ENCODE peak calls at places on chromosome 22, in five cellular contexts. O, F, Y, A and M are unnamed samples.
A peak's percentile ranks its signal among the peaks of the same experiment; 100 is the strongest.

GRCh38 chr22:25062378-25063095 is 110.0 kb downstream of the KIAA1671 start:
- DNase-seq in A (peak; percentile 85), F (no peak), O (no peak), Y (no peak), M (no peak)

GRCh38 chr22:19876941-19877625 is 22.4 kb upstream of the GNB1L start:
- DNase-seq in A (peak; percentile 4), O (no peak), F (peak; percentile 9), Y (no peak), M (no peak)

GRCh38 chr22:26474687-26475086 is 8.9 kb downstream of the HPS4 start:
- DNase-seq in F (no peak), Y (no peak), O (no peak), A (no peak), M (no peak)

GRCh38 chr22:18024276-18024939 is at the start of gene MICAL3:
- DNase-seq in Y (peak; percentile 82), O (peak; percentile 65), A (peak; percentile 58), F (peak; percentile 66), M (peak; percentile 40)

GRCh38 chr22:25942989-25943411 is 201.0 kb downstream of the MYO18B start:
- DNase-seq in Y (no peak), F (peak; percentile 45), A (no peak), O (no peak), M (no peak)

GRCh38 chr22:43007519-43008102 is 7.3 kb downstream of the PACSIN2 start:
- DNase-seq in A (no peak), Y (no peak), F (peak; percentile 93), O (no peak), M (peak; percentile 55)

GRCh38 chr22:41526226-41526531 is 18.1 kb downstream of the POLR3H start:
- DNase-seq in O (no peak), Y (no peak), A (no peak), F (no peak), M (no peak)

GRCh38 chr22:17751596-17751995 is 22.7 kb downstream of the BID start:
- DNase-seq in Y (no peak), F (no peak), O (no peak), A (no peak), M (no peak)

GRCh38 chr22:19750666-19751490 is 9.7 kb upstream of the TBX1 start:
- DNase-seq in O (peak; percentile 13), Y (no peak), F (no peak), A (no peak), M (peak; percentile 36)

GRCh38 chr22:16915711-16916110 is 90.5 kb upstream of the XKR3 start:
- DNase-seq in A (no peak), F (no peak), Y (no peak), O (no peak), M (no peak)

GRCh38 chr22:19062139-19062789 is 59.9 kb downstream of the DGCR2 start:
- DNase-seq in A (no peak), O (peak; percentile 10), F (peak; percentile 77), Y (no peak), M (no peak)

GRCh38 chr22:26778372-26778771 is 121.0 kb downstream of the MIAT start:
- DNase-seq in O (no peak), F (no peak), A (no peak), Y (no peak), M (no peak)

GRCh38 chr22:46770726-46771125 is 8.3 kb downstream of the TBC1D22A start:
- DNase-seq in O (no peak), F (no peak), A (no peak), Y (no peak), M (no peak)

GRCh38 chr22:27199354-27199753 is 542.0 kb downstream of the MIAT start:
- DNase-seq in O (no peak), A (no peak), Y (no peak), F (no peak), M (no peak)

GRCh38 chr22:39349967-39350802 is at the start of gene SYNGR1:
- DNase-seq in F (peak; percentile 45), O (no peak), A (peak; percentile 18), Y (peak; percentile 77), M (no peak)

GRCh38 chr22:36332623-36333331 is 55.0 kb downstream of the MYH9 start:
- DNase-seq in Y (no peak), A (peak; percentile 67), F (peak; percentile 73), O (no peak), M (peak; percentile 91)

GRCh38 chr22:36334838-36335603 is 52.7 kb downstream of the MYH9 start:
- DNase-seq in F (peak; percentile 78), O (peak; percentile 64), A (peak; percentile 55), Y (peak; percentile 78), M (peak; percentile 81)

GRCh38 chr22:36335621-36336020 is 52.1 kb downstream of the MYH9 start:
- DNase-seq in O (no peak), A (no peak), F (no peak), Y (no peak), M (no peak)

GRCh38 chr22:36333632-36334031 is 54.1 kb downstream of the MYH9 start:
- DNase-seq in F (peak; percentile 71), Y (no peak), O (no peak), A (no peak), M (no peak)

DNA sequence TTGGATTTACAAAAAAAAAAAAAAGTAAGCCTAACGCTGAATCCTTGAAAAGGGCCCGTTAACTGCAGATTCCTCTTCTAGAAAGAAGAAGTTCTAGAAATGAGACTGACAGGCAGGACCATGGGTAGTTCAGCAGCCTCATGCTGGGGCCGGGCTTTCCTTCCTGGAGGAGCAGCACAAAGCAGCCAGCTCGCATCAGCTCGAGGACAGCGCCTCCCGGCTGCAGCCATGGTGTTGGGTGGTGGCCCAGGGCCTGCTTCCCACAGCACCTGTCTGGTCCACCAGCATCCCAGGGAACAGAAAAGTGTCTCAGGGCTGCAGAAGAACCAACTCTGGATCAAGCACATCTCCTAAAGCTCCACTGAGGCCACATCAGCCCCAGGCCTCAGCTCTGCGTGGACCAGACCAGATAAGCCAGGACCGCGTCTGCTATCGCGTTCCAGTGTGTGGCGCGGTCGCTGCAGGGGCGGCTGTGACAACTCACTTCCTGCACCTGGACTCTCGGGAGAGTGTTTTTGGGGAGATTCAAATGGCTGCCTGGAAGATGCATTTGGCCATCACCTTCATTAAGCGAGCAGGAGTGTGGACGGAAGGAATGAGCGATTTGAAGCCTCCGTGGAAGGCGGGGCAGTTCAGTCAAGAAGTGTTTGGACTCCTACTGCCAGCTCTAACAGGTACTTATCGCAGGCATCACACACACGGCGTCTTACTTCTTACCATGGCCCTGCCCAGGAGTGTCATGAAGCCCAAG is 53.5 kb downstream of the MYH9 start:
- DNase-seq in Y (peak; percentile 45), F (no peak), O (no peak), A (no peak), M (no peak)
- TF ChIP-seq CTCF in Y (peak; percentile 14), F (no peak), O (no peak), A (no peak), M (peak; percentile 67)

DNA sequence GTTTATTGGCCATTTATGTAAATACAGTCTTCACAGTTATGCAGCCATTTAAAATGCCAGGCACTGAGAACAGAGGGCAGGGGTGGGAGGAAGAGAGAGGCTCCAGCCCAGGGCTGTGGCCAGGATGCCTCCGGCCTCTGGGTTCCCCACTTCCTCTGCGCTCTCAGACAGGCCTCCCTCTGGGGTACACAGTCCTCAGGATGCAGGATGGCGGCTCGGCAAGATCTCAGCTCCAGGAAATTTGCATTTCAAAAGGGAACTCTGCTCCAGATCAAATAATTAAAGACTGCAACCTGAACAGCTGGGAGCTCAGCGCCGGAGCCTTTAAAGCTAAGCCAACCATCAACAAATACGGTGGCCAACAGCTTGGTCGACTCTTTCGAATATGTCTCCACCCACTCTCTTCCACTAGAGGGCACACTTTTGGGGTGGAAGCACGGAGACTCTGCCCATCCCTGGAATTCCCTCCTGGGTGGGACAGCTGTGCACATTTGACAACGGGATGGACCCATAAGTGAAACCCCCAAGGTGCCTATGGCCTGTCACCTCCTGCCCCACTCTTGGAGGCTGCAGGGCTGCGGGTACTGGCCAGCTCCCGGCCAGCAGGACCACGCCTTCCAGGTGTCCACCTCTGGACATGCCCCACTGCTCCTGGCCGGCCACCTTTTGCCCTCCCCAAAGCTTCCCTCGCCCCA is 1044.7 kb downstream of the BRD1 start:
- DNase-seq in F (no peak), Y (peak; percentile 73), O (no peak), A (no peak), M (no peak)
- TF ChIP-seq CTCF in F (peak; percentile 22), Y (peak; percentile 70), O (no peak), A (no peak), M (peak; percentile 37)

GRCh38 chr22:35589736-35590079 is 27.4 kb downstream of the MB start:
- DNase-seq in O (no peak), Y (no peak), A (no peak), F (no peak), M (no peak)

GRCh38 chr22:35587447-35587870 is 29.7 kb downstream of the MB start:
- DNase-seq in Y (no peak), O (no peak), A (no peak), F (peak; percentile 79), M (no peak)

GRCh38 chr22:35590634-35591295 is 26.4 kb downstream of the MB start:
- DNase-seq in Y (no peak), A (no peak), O (no peak), F (no peak), M (no peak)

GRCh38 chr22:35587896-35588295 is 29.2 kb downstream of the MB start:
- DNase-seq in O (no peak), Y (no peak), F (no peak), A (no peak), M (no peak)

DNA sequence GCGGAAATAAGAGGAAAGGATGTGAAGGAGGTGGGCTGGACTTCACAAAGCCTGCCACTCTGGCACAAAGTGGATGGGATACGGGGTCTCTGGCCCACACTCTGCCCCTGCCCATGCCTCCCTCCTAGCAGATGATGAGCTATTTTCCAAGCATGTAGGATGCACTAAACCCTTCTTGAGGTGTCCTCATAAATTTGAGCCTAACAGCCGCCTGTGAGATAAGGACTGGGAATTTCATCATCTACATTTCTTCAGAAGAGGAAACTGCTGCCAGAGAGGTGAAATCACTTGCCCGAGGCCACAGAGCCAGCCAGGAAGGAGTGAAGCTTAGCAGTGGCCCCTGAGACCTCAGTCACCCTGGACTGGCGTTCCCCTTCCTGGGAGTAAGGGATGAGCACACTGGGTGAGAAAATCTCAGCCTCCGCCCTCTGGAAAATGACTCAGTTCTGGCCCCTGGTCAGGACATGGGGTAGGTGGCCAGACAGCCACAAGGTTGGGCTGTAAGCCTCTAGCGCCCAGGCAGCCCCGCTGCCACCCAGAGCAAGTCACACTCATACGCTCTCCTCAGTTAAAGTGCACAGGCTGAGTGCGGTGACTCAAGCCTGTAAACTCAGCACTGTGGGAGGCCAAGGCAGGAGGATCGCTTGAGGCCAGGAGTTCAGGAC is 27.9 kb downstream of the MB start:
- DNase-seq in O (peak; percentile 43), Y (no peak), F (no peak), A (no peak), M (peak; percentile 98)
- TF ChIP-seq CTCF in O (no peak), Y (no peak), F (no peak), A (no peak), M (peak; percentile 16)

DNA sequence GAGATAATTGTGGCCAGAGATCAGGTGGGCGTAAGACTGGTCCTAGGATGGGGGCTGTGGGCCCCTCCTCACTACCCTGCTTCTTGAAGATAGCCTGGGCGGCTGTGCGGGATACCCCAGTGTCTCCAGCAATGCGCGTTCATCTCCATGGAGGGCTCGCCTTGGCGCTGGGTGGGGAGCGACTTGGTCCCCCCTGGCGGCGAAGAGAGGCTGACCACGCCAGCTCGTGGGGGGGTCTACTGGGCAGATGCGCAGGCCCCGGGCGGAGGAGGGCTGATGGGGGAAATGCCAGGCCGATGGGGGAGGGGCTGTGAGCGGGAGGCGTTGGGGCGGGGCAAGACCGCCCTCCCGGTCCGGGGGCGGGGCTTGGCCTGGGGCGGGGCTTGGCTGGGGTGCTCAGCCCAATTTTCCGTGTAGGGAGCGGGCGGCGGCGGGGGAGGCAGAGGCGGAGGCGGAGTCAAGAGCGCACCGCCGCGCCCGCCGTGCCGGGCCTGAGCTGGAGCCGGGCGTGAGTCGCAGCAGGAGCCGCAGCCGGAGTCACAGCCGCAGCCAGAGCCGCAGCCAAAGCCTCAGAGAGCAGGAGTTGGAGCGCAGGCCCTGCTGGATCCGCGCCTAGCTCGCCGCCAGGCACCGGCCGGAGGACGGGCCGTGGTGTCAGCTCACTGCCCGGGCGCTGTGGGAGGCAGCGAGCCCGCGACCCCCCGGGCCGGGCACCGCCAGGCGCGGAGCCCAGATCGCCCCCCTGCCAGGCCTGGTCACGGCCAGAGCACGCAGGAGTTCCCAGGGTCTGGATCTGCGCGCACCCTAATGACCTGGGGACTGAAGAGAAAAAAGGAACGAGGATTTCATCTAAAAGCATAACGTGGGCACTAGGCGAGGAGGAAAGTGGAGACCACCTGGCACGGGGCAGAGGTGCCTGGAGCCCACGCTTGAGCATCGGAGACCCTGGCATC is at the start of gene SLC35E4:
- DNase-seq in F (peak; percentile 94), Y (peak; percentile 94), O (peak; percentile 88), A (peak; percentile 97), M (peak; percentile 82)
- TF ChIP-seq CTCF in F (no peak), Y (peak; percentile 42), O (no peak), A (no peak), M (peak; percentile 59)